ENCODE peak calls at places on chromosomes 7 and 10, in ten cellular contexts. R is spleen, S is Panc1, C is cardiac muscle cell, P is gastrocnemius medialis, L is esophagus squamous epithelium, G is stomach, H is Peyer's patch, F is mammary epithelial cell, N is body of pancreas. K is an unnamed sample.

GRCh38 chr10:116385311-116385710 is 42.3 kb upstream of the PNLIPRP3 start:
- DNase-seq in R (no peak), S (no peak), C (no peak), P (no peak), L (no peak), G (no peak), H (no peak), F (no peak), N (no peak), K (no peak)

GRCh38 chr7:94396606-94397005 is 1.9 kb downstream of the COL1A2 start:
- DNase-seq in R (no peak), S (no peak), C (no peak), P (no peak), L (no peak), G (no peak), H (no peak), F (no peak), N (no peak), K (no peak)

GRCh38 chr10:62755662-62756653 is 48.6 kb upstream of the ADO start:
- DNase-seq in R (no peak), S (no peak), C (no peak), P (no peak), L (no peak), G (no peak), H (no peak), F (no peak), N (no peak), K (no peak)

GRCh38 chr10:112361951-112362770 is 11.8 kb upstream of the ACSL5 start:
- DNase-seq in R (no peak), S (no peak), C (peak; percentile 35), P (peak; percentile 73), L (no peak), G (peak; percentile 44), H (peak; percentile 68), F (peak; percentile 8), N (peak; percentile 29), K (peak; percentile 75)

GRCh38 chr7:84985073-84985784 is 201.6 kb downstream of the SEMA3D start:
- DNase-seq in R (no peak), S (no peak), C (no peak), P (no peak), L (no peak), G (no peak), H (no peak), F (no peak), N (no peak), K (no peak)

GRCh38 chr10:99711129-99711719 is 20.7 kb downstream of the COX15 start:
- DNase-seq in R (no peak), S (peak; percentile 17), C (peak; percentile 54), P (no peak), L (no peak), G (peak; percentile 29), H (no peak), F (peak; percentile 34), N (peak; percentile 20), K (no peak)

GRCh38 chr7:30816291-30817059 is 45.3 kb downstream of the MINDY4 start:
- DNase-seq in R (no peak), S (no peak), C (no peak), P (peak; percentile 24), L (no peak), G (no peak), H (no peak), F (no peak), N (no peak), K (peak; percentile 20)

GRCh38 chr7:120742370-120742769 is 115.6 kb downstream of the TSPAN12 start:
- DNase-seq in R (no peak), S (no peak), C (no peak), P (no peak), L (no peak), G (no peak), H (no peak), F (no peak), N (no peak), K (no peak)

DNA sequence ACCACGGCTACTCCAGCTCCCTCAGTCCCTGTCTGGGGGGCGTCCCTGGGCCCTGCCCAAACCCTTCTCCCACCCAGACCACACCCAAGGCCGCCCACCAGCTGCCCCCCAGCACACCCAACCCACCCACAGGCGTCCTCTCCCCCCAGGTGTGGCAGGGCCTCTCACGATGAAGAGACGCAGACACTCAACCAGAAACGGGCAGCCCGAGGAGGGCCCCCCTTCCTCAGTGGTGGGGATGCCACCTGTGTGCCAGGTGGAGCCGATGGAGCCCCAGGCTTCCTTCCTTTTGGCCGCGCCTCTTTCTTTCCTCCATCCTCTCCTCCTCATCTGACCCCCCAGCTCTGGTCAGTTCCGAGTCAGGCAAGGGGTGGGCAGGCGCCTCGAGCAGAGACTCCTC is 28.7 kb downstream of the ADGRA1 start:
- DNase-seq in R (peak; percentile 59), S (no peak), C (no peak), P (no peak), L (no peak), G (no peak), H (no peak), F (no peak), N (no peak), K (no peak)
- H3K9me3 ChIP-seq in R (no peaks in the 10 kb centered on the region), S (no peaks in the 10 kb centered on the region), C (no peaks in the 10 kb centered on the region), P (no peaks in the 10 kb centered on the region), L (no peaks in the 10 kb centered on the region), G (peaks cover 18% of the 10 kb centered on the region), H (no peaks in the 10 kb centered on the region), F (peaks cover 27% of the 10 kb centered on the region), N (no peaks in the 10 kb centered on the region), K (peaks cover 9% of the 10 kb centered on the region)

GRCh38 chr7:129784437-129784782 is 168.3 kb downstream of the UBE2H start:
- DNase-seq in R (peak; percentile 64), S (no peak), C (no peak), P (no peak), L (no peak), G (no peak), H (no peak), F (no peak), N (peak; percentile 7), K (no peak)

GRCh38 chr7:129784783-129785456 is 167.8 kb downstream of the UBE2H start:
- DNase-seq in R (peak; percentile 81), S (no peak), C (no peak), P (no peak), L (no peak), G (peak; percentile 35), H (peak; percentile 53), F (no peak), N (peak; percentile 29), K (no peak)

GRCh38 chr7:129786825-129787563 is 165.8 kb downstream of the UBE2H start:
- DNase-seq in R (peak; percentile 55), S (no peak), C (no peak), P (no peak), L (no peak), G (no peak), H (no peak), F (no peak), N (peak; percentile 2), K (no peak)

GRCh38 chr7:129786179-129786514 is 166.6 kb downstream of the UBE2H start:
- DNase-seq in R (no peak), S (no peak), C (no peak), P (no peak), L (no peak), G (no peak), H (peak; percentile 40), F (no peak), N (peak; percentile 9), K (no peak)

DNA sequence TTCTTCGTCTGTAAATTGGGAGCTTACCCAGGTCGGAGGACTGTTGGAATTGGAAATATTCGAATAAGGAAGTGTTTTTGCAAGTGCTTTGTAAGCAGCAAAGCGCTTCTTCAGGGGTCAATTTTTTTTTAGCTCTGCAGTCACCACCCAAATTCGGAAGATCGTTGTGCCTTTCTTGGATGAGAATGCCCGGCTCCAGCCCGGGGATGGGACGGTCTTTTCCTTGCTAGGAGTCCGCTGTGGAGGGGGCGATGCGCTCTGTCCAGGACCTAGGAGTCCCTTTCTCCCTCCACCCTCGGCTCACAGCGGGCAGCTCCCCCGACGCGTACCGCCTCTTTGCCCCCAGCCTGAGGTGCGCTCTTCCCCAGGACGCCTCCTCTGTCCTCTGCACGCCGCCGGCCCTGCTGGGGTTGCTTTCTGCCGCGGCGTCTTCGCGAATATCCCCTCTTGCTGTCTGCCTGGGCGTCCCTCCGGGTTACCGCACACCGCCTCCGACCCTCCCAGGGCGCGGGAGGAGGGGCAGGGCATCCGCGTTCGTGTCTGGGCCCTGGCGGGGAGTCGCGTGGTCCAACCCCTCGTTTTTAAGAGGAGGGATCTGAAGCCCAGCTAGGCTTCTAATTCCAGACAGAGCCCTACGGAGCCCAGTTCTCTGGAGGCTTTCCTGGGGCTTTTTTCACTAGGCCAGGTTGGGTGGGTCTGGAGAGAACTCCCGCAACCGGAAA is 167.1 kb downstream of the UBE2H start:
- DNase-seq in R (peak; percentile 73), S (no peak), C (no peak), P (no peak), L (no peak), G (no peak), H (peak; percentile 52), F (no peak), N (peak; percentile 7), K (no peak)
- H3K4me1 ChIP-seq in R (peaks cover 54% of the 10 kb centered on the region), S (peaks cover 9% of the 10 kb centered on the region), C (peaks cover 2% of the 10 kb centered on the region), P (peaks cover 25% of the 10 kb centered on the region), L (peaks cover 54% of the 10 kb centered on the region), G (peaks cover 54% of the 10 kb centered on the region), H (peaks cover 28% of the 10 kb centered on the region), F (peaks cover 5% of the 10 kb centered on the region), N (peaks cover 43% of the 10 kb centered on the region), K (no peaks in the 10 kb centered on the region)

GRCh38 chr10:74117738-74118137 is 32.9 kb downstream of the AP3M1 start:
- DNase-seq in R (no peak), S (no peak), C (no peak), P (no peak), L (no peak), G (no peak), H (no peak), F (no peak), N (no peak), K (no peak)

GRCh38 chr10:74118794-74119193 is 31.8 kb downstream of the AP3M1 start:
- DNase-seq in R (peak; percentile 74), S (no peak), C (no peak), P (peak; percentile 30), L (no peak), G (no peak), H (peak; percentile 60), F (peak; percentile 34), N (no peak), K (no peak)

GRCh38 chr10:74121368-74121767 is 29.3 kb downstream of the AP3M1 start:
- DNase-seq in R (no peak), S (no peak), C (no peak), P (no peak), L (no peak), G (no peak), H (no peak), F (no peak), N (no peak), K (no peak)

GRCh38 chr10:74122060-74122459 is 28.6 kb downstream of the AP3M1 start:
- DNase-seq in R (no peak), S (no peak), C (no peak), P (no peak), L (no peak), G (no peak), H (no peak), F (no peak), N (no peak), K (no peak)
- TF ChIP-seq CTCF in R (no peak), S (no peak), C (no peak), P (no peak), L (no peak), G (no peak), H (no peak), F (no peak), N (no peak), K (no peak)

DNA sequence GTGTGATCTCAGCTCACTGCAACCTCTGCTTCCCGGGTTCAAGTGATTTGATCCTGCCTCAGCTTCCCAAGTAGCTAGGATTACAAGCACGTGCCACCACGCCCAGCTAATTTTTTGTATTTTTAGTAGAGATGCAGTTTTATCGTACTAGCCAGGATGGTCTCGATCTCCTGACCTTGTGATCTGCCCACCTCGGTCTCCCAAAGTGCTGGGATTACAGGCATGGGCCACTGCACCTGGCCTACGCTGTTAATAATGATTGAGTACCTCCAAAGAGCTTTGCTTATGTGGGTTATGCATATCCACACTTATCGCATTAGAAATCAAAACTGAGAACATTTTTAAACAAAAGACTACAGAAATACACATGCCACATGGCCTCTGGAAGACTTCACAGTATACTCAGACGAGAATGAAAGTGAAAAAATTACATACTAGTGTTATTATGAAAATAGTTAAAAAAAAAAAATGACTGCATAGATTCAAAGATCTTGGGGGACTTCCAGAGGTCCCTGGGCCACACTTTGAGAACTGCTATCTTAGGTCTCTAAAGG is 25.4 kb downstream of the RPP38 start:
- DNase-seq in R (no peak), S (no peak), C (no peak), P (no peak), L (no peak), G (no peak), H (no peak), F (no peak), N (no peak), K (no peak)
- H3K9me3 ChIP-seq in R (no peaks in the 10 kb centered on the region), S (no peaks in the 10 kb centered on the region), C (no peaks in the 10 kb centered on the region), P (no peaks in the 10 kb centered on the region), L (no peaks in the 10 kb centered on the region), G (no peaks in the 10 kb centered on the region), H (no peaks in the 10 kb centered on the region), F (no peaks in the 10 kb centered on the region), N (no peaks in the 10 kb centered on the region), K (peaks cover 2% of the 10 kb centered on the region)

K was measured in lung.